ENCODE peak calls at places on chromosomes 2 and 18, in nine cellular contexts. N is spleen, H is left ventricle myocardium inferior, I is PC-9, Y is fibroblast of pulmonary artery, A is ascending aorta, U is brain microvascular endothelial cell, P is gastrocnemius medialis, E is pancreas. W is an unnamed sample.

GRCh38 chr2:201073071-201073470 is 1.3 kb downstream of the NDUFB3 start:
- DNase-seq in A (no peak), Y (no peak), H (no peak), N (no peak), P (no peak), U (no peak), I (no peak), E (no peak), W (no peak)

GRCh38 chr2:72953528-72953927 is 36.2 kb downstream of the EMX1 start:
- DNase-seq in N (no peak), H (no peak), I (no peak), A (no peak), Y (no peak), P (no peak), E (no peak), U (no peak), W (no peak)

GRCh38 chr18:63320690-63321265 is 1.2 kb upstream of the BCL2 start:
- DNase-seq in H (peak; percentile 32), I (peak; percentile 23), Y (no peak), A (peak; percentile 19), N (peak; percentile 91), U (no peak), P (peak; percentile 32), E (peak; percentile 68), W (no peak)

GRCh38 chr18:12906773-12907172 is 22.7 kb upstream of the PTPN2 start:
- DNase-seq in H (no peak), U (no peak), I (no peak), E (no peak), P (no peak), Y (no peak), N (no peak), A (no peak), W (no peak)

GRCh38 chr2:112010751-112011150 is 44.3 kb upstream of the TMEM87B start:
- DNase-seq in Y (no peak), U (no peak), A (no peak), I (no peak), H (no peak), N (no peak), P (no peak), E (no peak), W (no peak)

GRCh38 chr2:144975881-144976280 is 456.0 kb upstream of the ZEB2 start:
- DNase-seq in P (no peak), H (no peak), U (no peak), Y (no peak), N (no peak), I (no peak), A (no peak), E (no peak), W (no peak)

GRCh38 chr2:15968280-15969178 is 28.2 kb downstream of the MYCN start:
- DNase-seq in H (no peak), A (no peak), U (no peak), N (no peak), E (no peak), P (no peak), Y (no peak), I (no peak), W (peak; percentile 18)

GRCh38 chr2:191927991-191928390 is 81.1 kb upstream of the CAVIN2 start:
- DNase-seq in I (no peak), U (peak; percentile 47), E (no peak), A (no peak), N (no peak), H (no peak), Y (peak; percentile 37), P (no peak), W (no peak)

GRCh38 chr2:216665240-216665639 is 30.1 kb downstream of the IGFBP5 start:
- DNase-seq in U (no peak), I (peak; percentile 81), H (no peak), A (no peak), Y (peak; percentile 58), P (no peak), N (no peak), E (no peak), W (no peak)

GRCh38 chr2:221205103-221205502 is 367.0 kb downstream of the EPHA4 start:
- DNase-seq in E (no peak), H (no peak), U (no peak), Y (no peak), A (no peak), N (no peak), P (no peak), I (no peak), W (no peak)

GRCh38 chr18:67733094-67733493 is 216.6 kb upstream of the DSEL start:
- DNase-seq in P (no peak), U (peak; percentile 70), A (no peak), H (no peak), E (no peak), Y (peak; percentile 48), N (no peak), I (no peak), W (no peak)

GRCh38 chr2:47039913-47040562 is 115.1 kb downstream of the STPG4 start:
- DNase-seq in H (no peak), P (no peak), E (no peak), Y (no peak), U (no peak), A (no peak), N (no peak), I (no peak), W (no peak)

GRCh38 chr18:9535430-9535972 is 60.2 kb downstream of the RALBP1 start:
- DNase-seq in N (no peak), Y (peak; percentile 84), U (peak; percentile 94), E (no peak), P (no peak), H (no peak), A (no peak), I (no peak), W (no peak)

GRCh38 chr2:144012304-144012703 is 507.6 kb downstream of the ZEB2 start:
- DNase-seq in Y (no peak), U (no peak), E (no peak), I (no peak), H (no peak), P (no peak), N (no peak), A (no peak), W (no peak)

GRCh38 chr2:138713509-138713908 is 66.7 kb downstream of the NXPH2 start:
- DNase-seq in I (no peak), P (no peak), E (no peak), N (no peak), U (no peak), A (no peak), Y (no peak), H (no peak), W (no peak)

GRCh38 chr2:88692187-88692586 is 714 bp downstream of the RPIA start:
- DNase-seq in N (peak; percentile 84), H (no peak), U (no peak), I (no peak), P (no peak), A (no peak), Y (peak; percentile 17), E (peak; percentile 67), W (peak; percentile 23)

GRCh38 chr2:240812301-240812680 is 7.7 kb downstream of the KIF1A start:
- DNase-seq in E (peak; percentile 28), A (no peak), U (no peak), H (no peak), Y (no peak), N (peak; percentile 47), P (no peak), I (no peak), W (no peak)

GRCh38 chr2:70552501-70553333 is 909 bp downstream of the TGFA start:
- DNase-seq in A (no peak), P (no peak), H (no peak), I (peak; percentile 63), E (peak; percentile 68), U (no peak), Y (no peak), N (no peak), W (peak; percentile 54)

GRCh38 chr18:25230658-25231326 is 121.2 kb downstream of the ZNF521 start:
- DNase-seq in P (peak; percentile 68), N (peak; percentile 78), A (peak; percentile 17), I (no peak), Y (peak; percentile 89), U (peak; percentile 68), H (peak; percentile 75), E (no peak), W (no peak)

GRCh38 chr18:77821892-77822291 is 572.2 kb downstream of the GALR1 start:
- DNase-seq in A (no peak), N (no peak), Y (no peak), I (no peak), P (no peak), H (no peak), U (no peak), E (no peak), W (no peak)

GRCh38 chr2:42086500-42086953 is 38.7 kb downstream of the PKDCC start:
- DNase-seq in H (no peak), P (no peak), N (peak; percentile 73), U (peak; percentile 62), A (no peak), I (peak; percentile 45), E (no peak), Y (peak; percentile 82), W (peak; percentile 18)
- H3K4me3 ChIP-seq in H (no peak overlapping the region), P (no peak overlapping the region), N (no peak overlapping the region), U (no peak overlapping the region), A (no peak overlapping the region), I (no peak overlapping the region), E (no peak overlapping the region), Y (no peak overlapping the region), W (no peak overlapping the region)

DNA sequence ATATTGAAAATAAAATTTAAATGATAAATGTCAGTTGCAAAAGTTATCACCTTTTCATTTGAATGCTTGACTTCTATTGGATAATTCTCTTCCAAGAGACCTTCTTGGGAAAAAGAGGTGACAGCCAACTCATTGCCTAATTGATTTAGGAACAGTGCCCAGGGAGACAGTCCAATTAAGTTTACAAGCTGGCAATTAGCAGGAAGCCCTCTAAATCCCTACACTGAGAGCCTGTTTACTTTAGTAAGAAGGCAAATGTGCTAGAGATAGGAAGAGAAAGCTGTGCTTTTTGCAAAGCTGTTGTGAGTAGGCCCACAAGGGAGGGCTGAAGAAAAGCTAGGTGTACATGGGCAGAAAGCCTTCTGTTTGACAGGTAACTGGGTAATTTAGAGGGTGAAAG is 189.1 kb downstream of the WDPCP start:
- DNase-seq in Y (no peak), H (no peak), E (no peak), U (no peak), A (no peak), N (no peak), I (no peak), P (no peak), W (no peak)
- H3K4me3 ChIP-seq in Y (no peak overlapping the region), H (no peak overlapping the region), E (no peak overlapping the region), U (no peak overlapping the region), A (no peak overlapping the region), N (no peak overlapping the region), I (no peak overlapping the region), P (no peak overlapping the region), W (no peak overlapping the region)

DNA sequence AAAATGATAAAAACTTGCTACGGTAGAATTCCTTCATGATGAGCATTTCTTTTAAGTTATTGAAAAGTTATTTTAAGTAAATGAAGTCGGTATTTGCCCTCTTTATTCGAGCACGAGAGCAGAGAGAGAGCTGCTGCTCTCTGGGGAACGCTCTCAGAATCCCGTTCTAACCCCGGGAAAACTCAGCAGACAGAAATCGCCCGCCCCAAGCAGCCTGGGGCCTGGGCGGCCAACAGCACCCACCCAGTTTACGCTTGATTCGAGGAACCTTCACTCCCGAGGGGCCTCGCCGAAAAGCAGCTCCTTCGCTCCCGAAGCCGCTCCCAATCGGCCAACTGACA is 3.5 kb upstream of the OTX1 start:
- DNase-seq in H (no peak), I (no peak), U (no peak), P (no peak), Y (no peak), A (no peak), E (no peak), N (no peak), W (no peak)
- H3K4me3 ChIP-seq in H (peak overlapping the region; percentile 48), I (no peak overlapping the region), U (peak overlapping the region; percentile 24), P (peak overlapping the region; percentile 10), Y (no peak overlapping the region), A (no peak overlapping the region), E (no peak overlapping the region), N (peak overlapping the region; percentile 75), W (no peak overlapping the region)

GRCh38 chr2:218219934-218220333 is 2.9 kb downstream of the ARPC2 start:
- DNase-seq in N (no peak), P (no peak), A (no peak), E (no peak), Y (no peak), I (no peak), H (no peak), U (no peak), W (no peak)
- H3K4me3 ChIP-seq in N (peak overlapping the region; percentile 98), P (peak overlapping the region; percentile 92), A (peak overlapping the region; percentile 96), E (no peak overlapping the region), Y (peak overlapping the region; percentile 8), I (no peak overlapping the region), H (peak overlapping the region; percentile 96), U (peak overlapping the region; percentile 20), W (no peak overlapping the region)

W was measured in Jurkat, Clone E6-1.